ENCODE peak calls at places on chromosomes 5 and 9, in seven cellular contexts. D, L, J, B, Y, T and I are unnamed samples. For H3K9me3, the result is how much of the 10 kb centered on the place peaks cover.

GRCh38 chr9:94643746-94644145 is 4.4 kb upstream of the FBP1 start:
- DNase-seq in Y (no peak), D (no peak), T (no peak), J (no peak), B (no peak), L (no peak), I (no peak)

GRCh38 chr9:38016375-38017120 is 52.5 kb downstream of the SHB start:
- DNase-seq in J (peak), Y (no peak), L (no peak), T (no peak), B (peak), D (peak), I (no peak)

GRCh38 chr5:87076931-87077330 is 190.8 kb upstream of the RASA1 start:
- DNase-seq in T (no peak), L (no peak), J (peak), B (peak), Y (no peak), D (peak), I (no peak)

GRCh38 chr9:93061791-93062299 is 3.3 kb downstream of the SUSD3 start:
- DNase-seq in B (no peak), D (no peak), J (no peak), L (no peak), Y (no peak), T (peak), I (no peak)

GRCh38 chr9:113992276-113992951 is 85.7 kb downstream of the AMBP start:
- DNase-seq in L (peak), D (no peak), T (no peak), J (no peak), B (no peak), Y (peak), I (peak)

GRCh38 chr9:71748280-71748743 is 20.0 kb downstream of the CEMIP2 start:
- DNase-seq in B (peak), L (no peak), D (peak), T (no peak), J (peak), Y (no peak), I (no peak)

GRCh38 chr5:97127727-97128126 is 14.7 kb downstream of the LIX1 start:
- DNase-seq in L (no peak), T (no peak), D (peak), J (no peak), B (no peak), Y (no peak), I (no peak)

GRCh38 chr5:32223972-32224608 is 50.0 kb upstream of the GOLPH3 start:
- DNase-seq in B (peak), D (peak), J (peak), L (peak), Y (no peak), T (no peak), I (no peak)

GRCh38 chr5:34452170-34452828 is 203.8 kb upstream of the RAI14 start:
- DNase-seq in D (peak), J (peak), B (peak), T (no peak), L (no peak), Y (no peak), I (no peak)

GRCh38 chr5:150641006-150641570 is 628 bp downstream of the SYNPO start:
- DNase-seq in D (peak), B (peak), Y (no peak), L (peak), T (no peak), J (no peak), I (peak)

GRCh38 chr9:27586200-27586599 is 12.9 kb upstream of the C9orf72 start:
- DNase-seq in J (no peak), Y (no peak), T (no peak), L (no peak), D (no peak), B (no peak), I (no peak)

GRCh38 chr5:177023247-177023703 is 779 bp downstream of the ZNF346 start:
- DNase-seq in Y (no peak), L (no peak), D (peak), T (no peak), B (peak), J (peak), I (no peak)

GRCh38 chr5:68225188-68225910 is 9.8 kb downstream of the PIK3R1 start:
- DNase-seq in J (peak), D (peak), T (no peak), L (peak), Y (peak), B (peak), I (peak)

GRCh38 chr9:76433851-76434250 is 25.1 kb upstream of the GCNT1 start:
- DNase-seq in Y (no peak), B (peak), T (no peak), L (no peak), D (peak), J (peak), I (no peak)

GRCh38 chr5:172866802-172867748 is 33.0 kb downstream of the ERGIC1 start:
- DNase-seq in B (peak), L (peak), Y (peak), T (no peak), J (no peak), D (no peak), I (peak)

GRCh38 chr5:132427285-132428146 is 58.0 kb downstream of the SLC22A5 start:
- DNase-seq in J (no peak), B (no peak), T (peak), D (peak), Y (no peak), L (peak), I (no peak)

GRCh38 chr5:34491251-34491620 is 164.9 kb upstream of the RAI14 start:
- DNase-seq in Y (no peak), L (no peak), B (peak), J (no peak), T (no peak), D (peak), I (no peak)

GRCh38 chr5:108560581-108560980 is 178.7 kb upstream of the FBXL17 start:
- DNase-seq in T (no peak), J (no peak), D (peak), L (peak), B (peak), Y (no peak), I (peak)

GRCh38 chr5:149310947-149311675 is 34.2 kb upstream of the GRPEL2 start:
- DNase-seq in B (peak), Y (no peak), J (no peak), L (no peak), T (no peak), D (peak), I (peak)

GRCh38 chr5:143435207-143435657 is 31.7 kb upstream of the NR3C1 start:
- DNase-seq in L (peak), B (peak), J (no peak), T (peak), D (no peak), Y (no peak), I (no peak)

GRCh38 chr5:59174248-59174844 is 591.5 kb downstream of the RAB3C start:
- DNase-seq in T (no peak), D (peak), J (peak), B (peak), Y (no peak), L (no peak), I (no peak)

GRCh38 chr5:74056789-74057164 is 430.8 kb downstream of the ARHGEF28 start:
- DNase-seq in L (no peak), Y (no peak), J (peak), B (peak), T (no peak), D (peak), I (no peak)

GRCh38 chr5:160649304-160649703 is 202.7 kb downstream of the ATP10B start:
- DNase-seq in D (no peak), B (no peak), L (no peak), T (no peak), J (peak), Y (no peak), I (no peak)

GRCh38 chr5:168885324-168886120 is 306.4 kb upstream of the PANK3 start:
- DNase-seq in L (no peak), J (no peak), D (peak), Y (no peak), B (no peak), T (no peak), I (peak)

GRCh38 chr5:168887931-168888330 is 308.8 kb upstream of the PANK3 start:
- DNase-seq in L (no peak), Y (no peak), D (no peak), T (no peak), J (no peak), B (no peak), I (no peak)

GRCh38 chr5:168883253-168883880 is 304.2 kb upstream of the PANK3 start:
- DNase-seq in B (no peak), L (no peak), Y (no peak), D (no peak), T (no peak), J (no peak), I (no peak)

GRCh38 chr5:168884040-168884439 is 304.9 kb upstream of the PANK3 start:
- DNase-seq in T (no peak), B (no peak), Y (no peak), D (no peak), L (no peak), J (no peak), I (no peak)

DNA sequence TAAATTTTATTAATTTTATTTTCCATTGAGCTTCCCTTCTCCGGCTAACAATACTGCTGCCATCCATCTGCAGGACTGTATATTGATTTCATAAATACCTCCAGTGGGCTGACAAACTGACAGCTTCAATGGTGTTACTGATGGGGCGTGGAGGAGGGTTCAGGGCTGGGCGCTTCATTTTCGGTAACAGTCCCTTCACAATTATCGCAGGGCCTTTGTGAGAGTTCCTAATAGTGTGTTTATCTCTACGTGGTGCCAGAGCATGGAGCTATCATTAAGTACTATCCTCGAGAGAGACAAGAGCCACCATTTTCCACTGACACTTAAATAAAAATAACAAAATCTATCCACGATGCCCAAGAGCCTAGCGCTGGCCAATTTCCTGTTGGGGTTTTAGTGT is 307.0 kb upstream of the PANK3 start:
- DNase-seq in Y (no peak), T (no peak), J (no peak), D (no peak), L (no peak), B (no peak), I (no peak)
- H3K4me3 ChIP-seq in Y (no peak), T (no peak), J (no peak), D (peak), L (no peak), B (no peak), I (no peak)

DNA sequence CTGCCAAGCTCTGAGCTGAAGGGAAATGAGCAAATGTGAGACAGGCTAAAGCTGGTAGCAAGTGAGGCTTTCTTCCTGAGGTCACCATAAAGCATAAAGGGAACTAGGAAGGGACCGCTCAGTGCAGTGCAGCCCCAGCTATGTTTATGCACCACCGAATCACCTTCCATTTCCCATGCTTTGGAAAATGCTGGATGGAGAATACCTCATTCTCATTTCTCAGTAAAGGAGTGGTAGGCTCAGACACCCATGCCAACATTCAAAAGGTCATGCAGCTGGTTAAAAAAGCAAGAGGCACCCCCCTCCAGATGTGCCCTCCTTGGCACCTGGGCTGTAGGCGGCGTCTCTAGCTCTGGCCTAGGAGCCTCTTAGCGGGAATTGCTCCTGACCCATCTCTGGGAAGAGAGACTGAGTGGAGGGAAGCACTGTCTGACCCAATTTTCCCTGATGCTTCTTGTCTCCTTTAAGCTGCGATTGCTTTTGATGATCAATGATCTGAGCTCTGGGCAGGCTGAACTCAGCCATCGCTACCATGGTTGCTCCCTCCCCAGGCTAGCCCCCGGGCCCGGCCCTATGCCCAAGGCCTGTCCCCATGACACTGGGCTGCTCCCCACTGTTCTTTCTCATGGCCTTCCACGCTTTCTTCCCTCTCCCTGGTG is 58.7 kb downstream of the ZNF354C start:
- DNase-seq in J (no peak), T (no peak), Y (peak), D (no peak), L (no peak), B (no peak), I (no peak)
- H3K9me3 ChIP-seq in J (half or more), T (under half), Y (under half), D (under half), L (under half), B (under half), I (under half)

DNA sequence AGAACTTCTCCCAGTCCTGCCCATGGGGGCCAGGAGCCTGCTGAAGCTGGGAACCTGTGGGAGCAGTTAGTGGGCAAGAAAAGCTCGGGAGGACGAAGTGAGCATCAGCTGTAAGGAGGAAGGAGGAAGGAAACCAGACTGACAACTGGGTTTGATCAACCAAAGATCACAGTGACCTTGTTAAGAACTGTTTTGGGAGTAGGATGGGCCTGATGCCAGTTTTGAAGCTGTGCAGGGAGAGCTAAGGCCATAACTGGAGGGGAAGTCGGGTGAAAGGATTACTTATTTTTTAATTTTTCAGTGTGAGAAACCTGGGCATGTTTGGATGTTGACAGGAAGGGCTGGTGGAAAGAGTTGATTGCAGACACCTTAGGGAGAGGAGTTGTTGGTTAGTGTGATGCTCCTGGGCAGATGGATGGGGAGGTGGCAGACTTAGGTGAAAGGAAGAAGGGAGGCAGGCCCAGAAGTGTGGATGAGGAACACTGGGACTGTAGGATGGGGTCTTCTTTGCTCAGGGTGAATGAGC is 58.3 kb upstream of the KLF4 start:
- DNase-seq in Y (no peak), B (no peak), J (no peak), D (peak), T (no peak), L (no peak), I (peak)
- H3K4me3 ChIP-seq in Y (peak), B (no peak), J (no peak), D (no peak), T (no peak), L (no peak), I (no peak)

DNA sequence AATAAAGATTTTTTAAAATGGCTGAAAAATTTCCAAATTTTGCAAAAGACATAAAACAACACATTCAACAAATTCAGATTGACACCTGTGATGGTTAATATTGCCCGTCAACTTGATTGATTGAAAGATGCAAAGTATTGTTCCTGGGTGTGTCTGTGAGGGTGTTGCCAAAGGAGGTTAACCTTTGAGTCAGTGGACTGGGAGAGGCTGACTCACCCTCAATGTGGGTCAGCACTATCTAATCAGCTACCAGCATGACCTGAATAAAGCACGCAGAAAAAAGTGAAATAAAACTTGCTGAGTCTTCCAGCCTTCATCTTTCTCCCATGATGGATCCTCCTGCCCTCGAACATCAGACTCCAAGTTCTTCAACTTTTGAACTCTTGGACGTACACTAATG is 868.0 kb upstream of the CTNND2 start:
- DNase-seq in D (no peak), J (no peak), B (no peak), L (no peak), T (no peak), Y (no peak), I (no peak)
- H3K9me3 ChIP-seq in D (under half), J (under half), B (under half), L (under half), T (under half), Y (under half), I (under half)

DNA sequence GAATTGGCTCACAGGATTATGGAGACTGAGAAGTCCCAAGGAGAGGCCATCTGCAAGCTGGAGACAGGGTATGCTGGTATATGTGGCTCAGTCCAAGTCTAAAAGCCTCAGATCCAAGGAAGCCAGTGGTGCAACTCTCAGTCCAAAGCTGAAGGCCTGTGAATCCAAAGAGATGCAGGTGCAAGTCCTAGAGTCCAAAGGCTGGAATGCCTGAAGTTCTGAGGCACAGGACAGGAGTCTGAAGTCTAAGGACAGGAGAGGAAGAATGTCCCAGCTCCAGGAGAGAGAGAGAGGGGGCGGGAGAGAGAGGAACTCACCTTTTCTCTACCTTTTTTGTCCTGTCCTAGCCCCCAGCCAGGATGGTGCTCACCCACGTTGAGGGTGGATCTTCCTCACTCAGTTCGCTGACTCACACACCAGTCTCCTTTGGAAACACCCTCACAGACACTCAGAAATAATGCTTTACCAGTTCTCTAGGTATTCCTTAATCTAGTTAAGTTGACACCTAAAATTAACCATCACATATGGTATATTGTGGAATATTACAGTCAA is 49.6 kb downstream of the KCNN2 start:
- DNase-seq in J (no peak), B (peak), Y (no peak), D (peak), L (no peak), T (no peak), I (no peak)
- H3K4me3 ChIP-seq in J (no peak), B (no peak), Y (no peak), D (no peak), L (no peak), T (no peak), I (no peak)

GRCh38 chr9:14640967-14641366 is 52.3 kb downstream of the ZDHHC21 start:
- DNase-seq in T (no peak), B (no peak), D (no peak), L (no peak), Y (no peak), J (no peak), I (no peak)
- H3K9me3 ChIP-seq in T (under half), B (under half), D (under half), L (under half), Y (under half), J (under half), I (under half)

GRCh38 chr5:135709103-135709660 is 125.3 kb upstream of the SLC25A48 start:
- DNase-seq in T (no peak), L (no peak), D (no peak), Y (peak), J (no peak), B (no peak), I (no peak)

GRCh38 chr5:135714126-135714894 is 120.2 kb upstream of the SLC25A48 start:
- DNase-seq in Y (peak), J (no peak), D (peak), T (no peak), B (no peak), L (no peak), I (no peak)

GRCh38 chr5:135709998-135710670 is 124.3 kb upstream of the SLC25A48 start:
- DNase-seq in Y (peak), L (no peak), J (no peak), T (no peak), D (peak), B (no peak), I (no peak)

GRCh38 chr5:135715267-135716050 is 119.0 kb upstream of the SLC25A48 start:
- DNase-seq in L (no peak), J (peak), B (no peak), Y (no peak), D (no peak), T (no peak), I (no peak)

DNA sequence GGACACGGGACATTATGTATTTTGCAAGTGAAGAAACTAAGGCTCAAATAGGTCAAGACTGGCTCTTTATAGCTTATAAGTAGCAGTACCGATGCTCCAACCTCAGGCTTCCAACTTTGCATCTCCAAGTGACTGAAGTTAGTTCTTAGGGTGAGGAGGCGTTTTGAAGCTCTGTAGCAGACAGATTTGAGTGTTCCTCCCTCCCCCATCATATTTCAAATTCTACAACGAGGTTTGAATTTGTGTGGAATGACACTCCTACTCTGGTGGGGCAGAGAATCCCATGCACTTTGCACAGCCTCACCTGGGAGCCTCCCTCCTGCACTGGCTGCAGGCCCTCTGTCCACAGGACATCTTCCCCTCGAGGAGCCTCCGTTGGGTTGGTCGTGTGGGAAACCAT is 120.9 kb upstream of the SLC25A48 start:
- DNase-seq in B (no peak), Y (peak), L (no peak), J (no peak), T (no peak), D (no peak), I (no peak)
- H3K4me3 ChIP-seq in B (no peak), Y (no peak), L (no peak), J (no peak), T (no peak), D (no peak), I (no peak)